ENCODE peak calls at places on chromosomes 4 and X, in eight cellular contexts. I is kidney epithelial cell; Y is CD8-positive, alpha-beta T cell; X is fibroblast of lung; M is psoas muscle; C is cardiac muscle cell; K is Caco-2; E is thoracic aorta. W is an unnamed sample.
A peak's percentile ranks its signal among the peaks of the same experiment; 100 is the strongest.

GRCh38 chr4:100935090-100935489 is 412.2 kb downstream of the PPP3CA start:
- DNase-seq in I (no peak), Y (no peak), X (peak; percentile 3), M (no peak), C (no peak), K (no peak), E (no peak), W (peak; percentile 33)

GRCh38 chr4:139476363-139476762 is 22.4 kb downstream of the RAB33B start:
- DNase-seq in I (no peak), Y (no peak), X (no peak), M (no peak), C (no peak), K (no peak), E (no peak), W (no peak)

GRCh38 chr4:125750827-125751466 is 436.2 kb downstream of the FAT4 start:
- DNase-seq in I (no peak), Y (no peak), X (peak; percentile 32), M (no peak), C (peak; percentile 51), K (peak; percentile 7), E (no peak), W (no peak)

GRCh38 chr4:22552802-22553201 is 36.9 kb upstream of the ADGRA3 start:
- DNase-seq in I (no peak), Y (no peak), X (peak; percentile 11), M (no peak), C (no peak), K (no peak), E (no peak), W (no peak)

GRCh38 chr4:83231620-83232056 is 53.0 kb downstream of the COQ2 start:
- DNase-seq in I (no peak), Y (no peak), X (no peak), M (no peak), C (no peak), K (no peak), E (no peak), W (peak; percentile 82)

GRCh38 chr4:125283702-125284279 is 31.0 kb upstream of the FAT4 start:
- DNase-seq in I (no peak), Y (no peak), X (peak; percentile 31), M (no peak), C (peak; percentile 11), K (no peak), E (no peak), W (peak; percentile 26)

GRCh38 chr4:64539234-64539849 is 130.1 kb upstream of the TECRL start:
- DNase-seq in I (peak; percentile 16), Y (no peak), X (peak; percentile 51), M (no peak), C (peak; percentile 80), K (peak; percentile 56), E (no peak), W (peak; percentile 71)

GRCh38 chr4:126779001-126779400 is 853.8 kb upstream of the INTU start:
- DNase-seq in I (no peak), Y (no peak), X (no peak), M (no peak), C (no peak), K (no peak), E (no peak), W (no peak)

GRCh38 chrX:41482153-41482850 is 35.2 kb downstream of the NYX start:
- DNase-seq in I (no peak), Y (no peak), X (no peak), M (no peak), C (no peak), K (peak; percentile 86), E (no peak), W (no peak)

GRCh38 chr4:139416073-139416673 is 37.7 kb upstream of the RAB33B start:
- DNase-seq in I (peak; percentile 2), Y (no peak), X (peak; percentile 48), M (no peak), C (peak; percentile 28), K (peak; percentile 43), E (no peak), W (peak; percentile 62)

GRCh38 chrX:24148535-24149345 is 789 bp upstream of the ZFX start:
- DNase-seq in I (no peak), Y (peak; percentile 2), X (peak; percentile 70), M (no peak), C (no peak), K (peak; percentile 5), E (no peak), W (no peak)

GRCh38 chr4:1500966-1501753 is 94.9 kb upstream of the NKX1-1 start:
- DNase-seq in I (no peak), Y (no peak), X (no peak), M (peak; percentile 13), C (no peak), K (no peak), E (no peak), W (no peak)

GRCh38 chr4:41143721-41144379 is 70.5 kb downstream of the APBB2 start:
- DNase-seq in I (no peak), Y (no peak), X (peak; percentile 53), M (no peak), C (no peak), K (no peak), E (no peak), W (no peak)

GRCh38 chr4:55312491-55313101 is 33.4 kb upstream of the SRD5A3 start:
- DNase-seq in I (peak; percentile 9), Y (no peak), X (peak; percentile 49), M (no peak), C (peak; percentile 25), K (peak; percentile 29), E (no peak), W (peak; percentile 55)

GRCh38 chr4:113678651-113679050 is 82.9 kb downstream of the CAMK2D start:
- DNase-seq in I (no peak), Y (no peak), X (peak; percentile 33), M (no peak), C (no peak), K (no peak), E (no peak), W (no peak)

GRCh38 chrX:107000013-107000515 is at the start of gene MORC4:
- DNase-seq in I (peak; percentile 26), Y (peak; percentile 30), X (peak; percentile 85), M (peak; percentile 85), C (peak; percentile 94), K (peak; percentile 94), E (peak; percentile 18), W (peak; percentile 47)
- TF ChIP-seq CTCF in I (no peak), Y (no peak), X (no peak), M (no peak), C (no peak), K (no peak), E (no peak), W (no peak)

DNA sequence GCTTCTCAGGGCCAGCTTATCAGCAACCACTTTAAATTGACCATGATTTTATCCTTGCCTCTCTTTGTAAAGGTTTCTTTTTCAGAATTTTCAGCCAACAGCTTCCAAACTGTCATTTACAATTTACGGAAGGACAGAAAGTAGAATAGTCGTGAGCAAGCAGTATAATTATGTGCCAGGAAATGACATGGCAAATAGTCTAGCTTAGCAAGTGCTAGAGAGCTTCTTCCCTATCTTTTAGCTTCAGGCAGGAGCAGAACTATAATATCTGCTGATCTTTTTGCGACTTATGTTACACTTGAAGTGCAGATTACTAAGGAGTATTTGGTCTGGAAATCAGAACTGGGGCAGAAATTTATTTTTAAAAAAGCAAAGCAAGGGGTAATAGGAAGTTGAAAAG is 123.0 kb upstream of the AP1S2 start:
- DNase-seq in I (no peak), Y (no peak), X (no peak), M (no peak), C (no peak), K (no peak), E (no peak), W (no peak)
- H3K4me3 ChIP-seq in I (no peak overlapping the region), Y (no peak overlapping the region), X (no peak overlapping the region), M (no peak overlapping the region), C (no peak overlapping the region), K (no peak overlapping the region), E (no peak overlapping the region), W (no peak overlapping the region)

DNA sequence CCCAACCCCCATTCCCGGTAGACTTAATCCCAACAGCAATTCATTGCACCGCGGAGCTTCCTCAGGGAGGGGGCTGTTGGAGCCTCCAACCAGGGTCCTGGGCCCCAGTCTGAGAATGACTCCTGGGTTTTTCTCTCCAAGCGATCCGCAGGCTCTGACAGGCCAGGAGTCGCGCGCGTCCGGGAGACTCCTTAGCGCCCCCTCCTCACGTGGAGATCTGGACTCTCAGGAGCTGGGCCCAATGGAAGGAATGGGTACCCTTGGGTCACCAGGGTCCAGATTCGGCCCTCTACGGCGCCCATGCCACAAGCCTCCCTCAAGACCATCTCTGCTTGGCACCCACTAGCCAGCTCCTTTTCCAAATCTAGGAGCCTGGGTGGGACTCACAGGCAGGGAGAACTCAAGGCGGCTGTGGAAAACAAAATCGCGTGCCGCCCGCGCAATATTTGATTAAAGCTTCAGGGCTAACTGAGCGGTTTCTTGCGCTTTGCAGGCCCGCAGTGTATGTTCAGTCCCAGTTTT is 7.1 kb downstream of the HAND2 start:
- DNase-seq in I (no peak), Y (no peak), X (no peak), M (no peak), C (no peak), K (no peak), E (no peak), W (no peak)
- TF ChIP-seq CTCF in I (no peak), Y (no peak), X (no peak), M (no peak), C (peak; percentile 17), K (no peak), E (no peak), W (no peak)

DNA sequence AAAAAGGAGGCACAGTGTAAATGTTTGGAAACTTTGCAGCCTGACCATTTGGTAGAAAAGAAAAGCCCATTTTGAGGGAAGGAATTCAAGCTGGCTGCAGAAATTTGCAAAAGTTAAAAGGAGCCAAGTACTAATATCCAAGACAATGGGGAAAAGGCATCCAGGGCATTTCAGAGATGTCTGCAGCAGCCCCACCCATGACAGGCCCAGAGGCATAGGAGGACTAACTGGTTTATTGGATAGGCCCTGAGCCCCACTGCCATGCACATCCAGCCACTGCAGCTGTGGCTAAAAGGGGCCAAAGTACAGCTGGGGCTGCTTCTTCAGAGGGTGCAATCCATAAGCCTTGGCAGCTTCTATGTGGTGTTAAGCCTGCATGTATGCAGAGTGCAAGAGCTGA is 104.9 kb downstream of the HS3ST1 start:
- DNase-seq in I (no peak), Y (no peak), X (no peak), M (no peak), C (no peak), K (no peak), E (no peak), W (no peak)
- H3K4me3 ChIP-seq in I (no peak overlapping the region), Y (no peak overlapping the region), X (no peak overlapping the region), M (no peak overlapping the region), C (no peak overlapping the region), K (no peak overlapping the region), E (no peak overlapping the region), W (no peak overlapping the region)

DNA sequence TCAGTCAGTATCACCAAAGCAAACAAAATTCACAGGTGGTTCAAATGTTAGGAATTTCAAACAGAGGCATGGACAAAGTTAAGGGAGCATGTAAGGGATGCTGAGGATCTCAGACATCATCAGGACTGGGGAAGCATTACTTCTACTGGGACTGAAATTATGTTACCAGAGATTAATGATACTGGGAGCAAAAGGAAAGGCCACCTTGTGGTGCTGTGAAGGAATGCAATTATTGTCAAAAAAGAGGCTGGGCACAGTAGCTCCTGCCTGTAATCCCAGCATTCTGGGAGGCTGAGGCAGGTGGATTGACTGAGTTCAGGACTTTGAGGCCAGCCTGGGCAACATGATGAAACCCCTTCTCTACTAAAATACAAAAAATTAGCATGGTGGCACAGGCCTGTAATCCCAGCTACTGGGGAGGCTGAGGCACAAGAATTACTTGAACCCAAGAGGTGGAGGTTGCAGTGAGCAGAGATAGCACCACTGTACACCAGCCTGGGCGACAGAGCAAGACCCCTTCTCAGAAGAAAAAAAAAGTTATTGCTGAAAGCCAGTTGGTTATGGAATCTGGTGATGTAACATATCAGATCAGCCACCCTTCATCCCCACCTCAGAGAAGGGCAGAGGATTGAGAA is 954.3 kb downstream of the PCDH7 start:
- DNase-seq in I (no peak), Y (no peak), X (no peak), M (no peak), C (peak; percentile 32), K (peak; percentile 35), E (no peak), W (no peak)
- TF ChIP-seq CTCF in I (peak; percentile 36), Y (no peak), X (peak; percentile 62), M (peak; percentile 4), C (peak; percentile 56), K (peak; percentile 46), E (peak; percentile 29), W (no peak)

W was measured in GM12865.